ENCODE peak calls at places on chromosomes 3 and 15, in ten cellular contexts. U, F, C, Z, M, Q, E, O, W and X are unnamed samples.

GRCh38 chr3:120568624-120569023 is 27.5 kb upstream of the NDUFB4 start:
- DNase-seq in M (no peak), C (no peak), W (no peak), O (no peak), F (no peak), Z (no peak), E (no peak), U (no peak), Q (no peak), X (no peak)

GRCh38 chr3:46461971-46462910 is 2.5 kb downstream of the LTF start:
- DNase-seq in Z (no peak), F (no peak), W (peak; percentile 72), U (no peak), Q (no peak), O (no peak), C (no peak), E (no peak), M (no peak), X (peak; percentile 5)

GRCh38 chr15:38263996-38264395 is 11.4 kb downstream of the SPRED1 start:
- DNase-seq in F (no peak), O (no peak), M (no peak), E (no peak), U (no peak), W (no peak), Q (no peak), Z (no peak), C (no peak), X (no peak)

GRCh38 chr3:32630266-32630665 is 54.7 kb upstream of the CNOT10 start:
- DNase-seq in O (peak; percentile 19), C (no peak), E (no peak), Z (no peak), W (no peak), Q (no peak), F (no peak), M (no peak), U (no peak), X (no peak)

GRCh38 chr15:65619636-65620290 is 2.0 kb upstream of the SLC24A1 start:
- DNase-seq in C (no peak), W (no peak), O (no peak), M (no peak), Z (no peak), Q (no peak), F (no peak), U (no peak), E (no peak), X (peak; percentile 78)

GRCh38 chr3:23611737-23612295 is 193.9 kb upstream of the UBE2E1 start:
- DNase-seq in Q (peak; percentile 72), Z (peak; percentile 27), F (peak; percentile 90), O (no peak), E (no peak), M (peak; percentile 87), C (peak; percentile 57), W (no peak), U (no peak), X (no peak)

GRCh38 chr15:92323480-92323879 is 70.2 kb upstream of the ST8SIA2 start:
- DNase-seq in F (no peak), E (no peak), O (no peak), Z (no peak), M (no peak), C (no peak), Q (no peak), U (no peak), W (no peak), X (no peak)

GRCh38 chr15:64180235-64180824 is 17.5 kb upstream of the PPIB start:
- DNase-seq in C (no peak), Z (no peak), F (no peak), W (no peak), Q (no peak), U (no peak), O (no peak), M (no peak), E (no peak), X (no peak)

GRCh38 chr15:44340410-44340809 is 51.9 kb downstream of the GOLM2 start:
- DNase-seq in E (no peak), O (no peak), Z (no peak), M (no peak), C (no peak), F (no peak), U (no peak), Q (no peak), W (no peak), X (no peak)

GRCh38 chr3:170154084-170154483 is 27.4 kb downstream of the PHC3 start:
- DNase-seq in E (no peak), M (no peak), C (no peak), F (no peak), Q (no peak), U (no peak), Z (no peak), O (no peak), W (no peak), X (no peak)

GRCh38 chr3:128603811-128604447 is 46.7 kb downstream of the RPN1 start:
- DNase-seq in O (no peak), Z (no peak), C (no peak), F (peak; percentile 56), W (no peak), U (no peak), M (no peak), E (no peak), Q (no peak), X (peak; percentile 46)

GRCh38 chr15:67180035-67180434 is 74.4 kb downstream of the AAGAB start:
- DNase-seq in M (no peak), F (no peak), E (no peak), C (no peak), Z (no peak), U (no peak), Q (no peak), O (no peak), W (peak; percentile 84), X (no peak)
- TF ChIP-seq POLR2A in M (no peak), F (no peak), E (no peak), C (no peak), Z (no peak), U (no peak), Q (no peak), O (no peak), W (no peak), X (no peak)

GRCh38 chr3:188051801-188052228 is 102.1 kb upstream of the LPP start:
- DNase-seq in W (peak; percentile 87), F (no peak), M (peak; percentile 64), O (no peak), C (peak; percentile 43), Z (no peak), E (no peak), Q (peak; percentile 82), U (no peak), X (no peak)
- TF ChIP-seq POLR2A in W (no peak), F (no peak), M (no peak), O (no peak), C (no peak), Z (no peak), E (no peak), Q (peak; percentile 6), U (no peak), X (no peak)

DNA sequence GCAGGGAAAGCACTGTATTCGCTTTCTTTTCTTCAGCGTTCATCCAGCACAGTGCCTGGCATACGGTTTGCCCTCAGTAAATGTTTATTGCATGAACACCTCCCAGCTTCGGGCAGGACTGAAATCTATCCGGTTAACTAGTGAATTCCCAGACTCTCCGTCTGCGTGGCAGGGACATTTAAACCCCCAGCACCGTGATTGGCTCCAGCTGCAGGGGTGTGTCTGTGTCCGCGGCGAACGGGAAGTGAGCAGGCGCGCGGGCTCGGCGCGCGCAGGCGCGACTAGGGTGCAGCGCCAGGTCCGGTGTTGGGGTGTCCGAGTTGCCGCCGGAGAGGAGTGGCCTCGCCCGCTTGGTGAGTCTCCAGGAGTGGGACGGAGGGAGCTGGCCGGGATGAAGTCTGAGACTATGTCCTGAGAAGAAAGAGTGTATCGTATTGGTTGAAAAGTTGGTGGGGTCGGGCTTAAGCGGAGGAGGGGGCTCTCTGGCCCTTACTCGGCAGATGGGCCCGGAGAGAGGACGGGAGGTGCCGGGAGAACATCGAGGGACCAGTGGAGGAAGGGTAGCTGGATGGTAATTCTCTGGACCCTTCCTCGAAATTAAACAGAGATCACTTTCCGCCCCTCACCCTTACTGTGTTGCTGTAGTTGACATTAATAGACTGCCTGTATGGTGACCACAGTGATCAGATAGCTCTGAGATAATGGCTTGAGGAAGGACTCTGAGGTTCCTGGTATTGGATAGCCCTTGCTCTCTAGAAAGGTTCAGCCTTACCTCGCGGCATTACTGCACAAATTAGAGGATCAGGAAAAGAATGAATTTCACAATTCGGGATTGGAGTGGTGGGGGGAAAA is at the start of gene SNAP23:
- DNase-seq in C (peak; percentile 96), M (peak; percentile 96), W (peak; percentile 99), Z (peak; percentile 94), Q (peak; percentile 93), E (peak; percentile 70), F (peak; percentile 98), O (peak; percentile 92), U (peak; percentile 97), X (peak; percentile 93)
- TF ChIP-seq POLR2A in C (peak; percentile 98), M (peak; percentile 17), W (peak; percentile 80), Z (peak; percentile 94), Q (peak; percentile 98), E (peak; percentile 87), F (peak; percentile 99), O (peak; percentile 54), U (peak; percentile 87), X (peak; percentile 87)

GRCh38 chr3:15795563-15796308 is 2.0 kb downstream of the ANKRD28 start:
- DNase-seq in C (no peak), Z (no peak), M (no peak), W (no peak), F (no peak), U (no peak), E (no peak), Q (no peak), O (no peak), X (peak; percentile 29)

GRCh38 chr3:15798533-15799245 is 910 bp upstream of the ANKRD28 start:
- DNase-seq in U (no peak), Q (no peak), E (no peak), F (no peak), M (no peak), C (no peak), O (no peak), W (no peak), Z (no peak), X (no peak)

GRCh38 chr3:15796331-15796730 is 1.4 kb downstream of the ANKRD28 start:
- DNase-seq in F (no peak), C (no peak), Z (no peak), Q (no peak), E (no peak), M (no peak), O (no peak), U (no peak), W (no peak), X (no peak)

GRCh38 chr3:15796771-15797599 is 794 bp downstream of the ANKRD28 start:
- DNase-seq in M (no peak), W (no peak), F (no peak), Q (no peak), Z (no peak), U (no peak), O (peak; percentile 25), C (no peak), E (no peak), X (peak; percentile 44)

DNA sequence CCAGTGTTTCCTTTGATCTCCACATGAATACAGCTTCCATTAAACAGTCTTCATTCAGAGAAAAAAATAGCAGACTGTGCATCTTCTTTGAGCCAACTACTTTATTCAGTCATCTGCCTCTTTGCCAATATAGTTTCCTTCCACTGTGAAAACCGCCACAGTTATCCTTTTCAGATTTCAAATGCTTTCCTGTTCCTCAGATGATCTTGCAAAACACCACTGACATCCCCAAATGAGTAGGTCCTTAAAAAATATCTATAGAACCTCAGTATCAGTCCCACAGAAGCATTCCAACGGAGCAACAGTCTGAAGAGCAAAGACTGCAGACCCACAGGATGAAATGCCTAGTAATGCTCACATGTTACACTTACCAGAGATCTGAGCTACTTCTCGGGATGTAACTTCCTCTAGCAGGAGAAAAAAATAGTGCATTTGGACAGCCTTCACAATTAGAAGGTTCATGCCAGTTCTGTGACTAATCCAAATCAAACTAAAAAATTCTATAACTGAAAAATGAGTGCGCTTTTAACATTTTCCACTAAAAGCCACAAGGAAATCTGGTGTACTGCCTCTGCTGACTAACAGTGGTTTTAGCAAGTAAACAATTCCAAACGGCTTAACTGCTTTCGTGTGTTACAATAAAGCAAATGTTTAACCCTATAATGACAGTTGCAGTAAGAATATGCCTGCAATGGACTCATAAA is at the start of gene ANKRD28:
- DNase-seq in Q (no peak), U (no peak), W (no peak), O (peak; percentile 45), F (no peak), M (no peak), C (no peak), E (no peak), Z (no peak), X (peak; percentile 50)
- TF ChIP-seq POLR2A in Q (peak; percentile 50), U (peak; percentile 48), W (peak; percentile 19), O (no peak), F (no peak), M (no peak), C (peak; percentile 42), E (no peak), Z (peak; percentile 21), X (peak; percentile 70)